ENCODE peak calls at places on chromosomes 13 and 19, in eight cellular contexts. H, W, V, C, M, B, Q and D are unnamed samples.

GRCh38 chr13:45691667-45692066 is 10.5 kb upstream of the CBY2 start:
- DNase-seq in H (no peak), C (no peak), W (no peak), Q (no peak), V (no peak), B (no peak), M (no peak), D (no peak)

GRCh38 chr13:97121894-97122293 is 100.2 kb upstream of the MBNL2 start:
- DNase-seq in B (no peak), V (no peak), Q (no peak), W (no peak), M (no peak), C (peak), H (no peak), D (no peak)

GRCh38 chr13:97142452-97142851 is 79.7 kb upstream of the MBNL2 start:
- DNase-seq in Q (peak), W (no peak), B (no peak), V (no peak), M (peak), H (peak), C (no peak), D (peak)

GRCh38 chr13:77535448-77535847 is at the start of gene SCEL:
- DNase-seq in M (no peak), B (no peak), W (no peak), Q (no peak), C (no peak), H (no peak), V (no peak), D (no peak)

GRCh38 chr19:43667524-43668405 is 2.2 kb downstream of the PLAUR start:
- DNase-seq in B (no peak), H (peak), M (peak), W (peak), V (peak), Q (peak), C (no peak), D (no peak)

GRCh38 chr13:80132741-80133601 is 208.0 kb downstream of the SPRY2 start:
- DNase-seq in V (peak), B (no peak), W (peak), M (peak), C (peak), Q (peak), H (peak), D (no peak)

GRCh38 chr19:49930483-49931011 is 1.2 kb upstream of the NUP62 start:
- DNase-seq in Q (no peak), C (no peak), H (no peak), V (no peak), B (no peak), M (no peak), W (peak), D (no peak)

GRCh38 chr13:100987993-100988392 is 313.4 kb upstream of the TMTC4 start:
- DNase-seq in W (no peak), C (no peak), V (no peak), B (no peak), M (no peak), H (peak), Q (no peak), D (no peak)

GRCh38 chr19:42279902-42280760 is 11.1 kb downstream of the CIC start:
- DNase-seq in V (peak), B (peak), W (peak), M (peak), C (peak), Q (peak), H (peak), D (no peak)

GRCh38 chr13:98507060-98507797 is 69.7 kb downstream of the STK24 start:
- DNase-seq in M (peak), W (no peak), H (peak), C (peak), Q (peak), B (no peak), V (no peak), D (peak)

GRCh38 chr19:42081584-42082258 is 5.8 kb downstream of the ZNF574 start:
- DNase-seq in M (peak), W (no peak), V (no peak), B (no peak), C (no peak), Q (no peak), H (peak), D (no peak)

GRCh38 chr19:18029617-18030338 is 21.8 kb downstream of the ARRDC2 start:
- DNase-seq in W (no peak), H (peak), V (no peak), B (no peak), M (peak), Q (peak), C (no peak), D (no peak)

GRCh38 chr13:45737571-45738002 is 35.5 kb downstream of the CBY2 start:
- DNase-seq in C (no peak), V (no peak), W (no peak), B (no peak), Q (no peak), H (no peak), M (no peak), D (no peak)

GRCh38 chr19:21463449-21464105 is 41.8 kb upstream of the ZNF429 start:
- DNase-seq in C (peak), V (no peak), B (no peak), W (no peak), M (peak), Q (peak), H (no peak), D (peak)

GRCh38 chr19:21460686-21461085 is 44.7 kb upstream of the ZNF429 start:
- DNase-seq in M (no peak), H (no peak), V (no peak), B (no peak), Q (no peak), C (no peak), W (no peak), D (no peak)

GRCh38 chr19:21466627-21467026 is 38.8 kb upstream of the ZNF429 start:
- DNase-seq in Q (peak), H (no peak), W (no peak), V (no peak), M (no peak), B (no peak), C (no peak), D (no peak)

GRCh38 chr19:21462540-21462939 is 42.9 kb upstream of the ZNF429 start:
- DNase-seq in V (no peak), C (no peak), B (no peak), H (no peak), Q (no peak), W (no peak), M (no peak), D (no peak)
- H3K4me3 ChIP-seq in V (no peak), C (no peak), B (no peak), H (no peak), Q (no peak), W (no peak), M (no peak), D (no peak)

GRCh38 chr19:3604227-3604986 is 2.3 kb downstream of the TBXA2R start:
- DNase-seq in Q (no peak), C (no peak), B (no peak), H (no peak), V (no peak), M (no peak), W (no peak), D (no peak)
- H3K4me3 ChIP-seq in Q (no peak), C (no peak), B (no peak), H (no peak), V (no peak), M (no peak), W (no peak), D (no peak)

DNA sequence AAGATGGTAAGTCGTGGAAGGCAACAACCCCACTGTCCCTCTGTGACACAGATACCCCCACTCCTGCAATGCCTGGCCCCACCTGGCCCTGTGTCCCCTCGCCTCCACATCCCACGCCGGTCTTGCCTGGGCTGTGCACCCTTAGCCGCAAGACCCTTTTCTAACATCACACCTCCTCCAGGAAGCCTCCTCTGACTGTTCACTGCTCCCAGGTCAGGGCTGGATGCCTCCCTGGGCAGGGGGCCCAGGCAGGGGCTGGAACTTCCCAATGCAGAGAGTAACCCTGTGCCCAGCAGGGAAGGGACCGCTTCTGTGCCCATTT is 1.3 kb downstream of the FBN3 start:
- DNase-seq in H (no peak), Q (no peak), B (no peak), V (no peak), C (no peak), M (no peak), W (no peak), D (no peak)
- H3K4me3 ChIP-seq in H (no peak), Q (no peak), B (no peak), V (no peak), C (no peak), M (no peak), W (no peak), D (no peak)

GRCh38 chr13:111664060-111664459 is 343.6 kb downstream of the TEX29 start:
- DNase-seq in Q (no peak), V (no peak), B (no peak), M (no peak), C (no peak), H (no peak), W (no peak), D (no peak)

GRCh38 chr13:111662451-111662850 is 342.0 kb downstream of the TEX29 start:
- DNase-seq in C (no peak), M (no peak), V (no peak), H (no peak), Q (no peak), W (peak), B (no peak), D (no peak)

GRCh38 chr13:111661776-111662175 is 341.3 kb downstream of the TEX29 start:
- DNase-seq in W (no peak), C (no peak), V (no peak), H (no peak), B (no peak), Q (no peak), M (no peak), D (no peak)

GRCh38 chr13:111663505-111663904 is 343.1 kb downstream of the TEX29 start:
- DNase-seq in H (no peak), W (no peak), M (no peak), C (no peak), Q (no peak), B (no peak), V (no peak), D (no peak)

DNA sequence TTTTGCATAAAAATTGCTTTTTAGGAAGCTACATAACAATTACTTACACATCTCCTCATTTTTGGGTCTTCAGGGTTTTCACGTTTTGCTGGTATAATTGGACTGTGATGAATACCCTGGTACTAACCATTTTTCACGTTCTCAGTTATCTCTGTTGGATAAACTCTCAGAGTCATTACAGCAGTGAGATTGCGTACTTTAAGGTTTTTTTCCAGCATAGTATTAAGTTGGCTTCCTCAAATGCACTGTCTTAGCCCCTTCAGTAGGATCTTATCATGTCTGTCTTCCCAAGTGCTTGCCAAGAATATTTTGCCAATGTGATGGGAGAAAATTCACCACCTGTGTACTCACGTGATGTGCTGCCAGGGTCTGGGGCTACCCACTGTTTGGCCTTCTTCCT is 342.5 kb downstream of the TEX29 start:
- DNase-seq in W (no peak), M (no peak), H (no peak), B (no peak), V (no peak), Q (no peak), C (no peak), D (no peak)
- H3K4me3 ChIP-seq in W (no peak), M (no peak), H (no peak), B (no peak), V (no peak), Q (no peak), C (no peak), D (no peak)

GRCh38 chr19:19644054-19644388 is 564 bp upstream of the GMIP start:
- DNase-seq in V (no peak), C (no peak), W (no peak), Q (no peak), H (no peak), M (no peak), B (no peak), D (no peak)
- H3K4me3 ChIP-seq in V (no peak), C (no peak), W (peak), Q (peak), H (no peak), M (no peak), B (peak), D (peak)

DNA sequence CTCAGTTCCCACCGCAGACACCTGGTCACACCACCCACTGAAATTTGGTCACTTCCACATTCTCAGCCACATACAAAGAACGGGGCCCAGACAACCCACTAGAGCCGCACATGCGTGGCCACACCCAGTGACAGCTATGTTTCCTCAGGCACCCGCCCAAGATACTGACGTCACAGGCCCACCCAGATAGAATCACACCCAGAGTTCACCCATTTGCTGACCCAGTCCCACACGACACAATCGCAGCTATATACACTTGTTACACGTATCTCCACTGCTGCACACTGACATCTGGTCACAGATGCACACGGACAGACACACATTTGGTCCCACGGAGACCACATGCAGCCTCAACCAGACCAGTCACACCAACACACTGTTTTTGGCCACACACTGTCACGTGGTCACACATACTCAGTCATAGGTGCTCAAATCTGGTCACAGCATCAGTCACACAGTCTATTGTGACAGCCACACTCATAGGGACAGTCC is 2.9 kb downstream of the NUMBL start:
- DNase-seq in V (peak), B (no peak), C (no peak), W (peak), Q (peak), M (peak), H (peak), D (no peak)
- H3K4me3 ChIP-seq in V (no peak), B (no peak), C (no peak), W (no peak), Q (no peak), M (no peak), H (peak), D (no peak)

DNA sequence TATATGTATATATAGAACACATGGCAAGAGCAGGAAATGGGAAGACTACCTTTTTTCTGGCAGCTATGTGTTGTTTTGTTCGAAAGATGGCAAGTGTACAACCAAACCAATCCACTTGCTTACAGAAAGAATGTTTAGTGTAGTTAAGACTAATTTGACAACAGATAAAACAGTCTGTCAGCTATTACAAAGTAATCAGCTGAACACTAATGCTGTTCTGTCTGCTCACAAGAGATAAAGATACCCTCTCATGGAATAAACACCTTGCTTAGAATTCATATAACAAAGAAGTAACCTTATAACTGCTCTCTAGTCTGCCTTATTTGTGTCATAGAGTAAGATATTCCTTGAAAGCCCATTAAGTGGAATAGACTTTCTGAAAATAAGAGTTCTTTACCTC is 840 bp upstream of the KCNRG start:
- DNase-seq in Q (no peak), W (no peak), M (no peak), B (no peak), C (no peak), H (no peak), V (no peak), D (no peak)
- H3K4me3 ChIP-seq in Q (no peak), W (no peak), M (no peak), B (no peak), C (no peak), H (no peak), V (no peak), D (no peak)